ENCODE peak calls at places on chromosomes 5 and 9, in six cellular contexts. R is IMR-90, J is fibroblast of the aortic adventitia, E is GM12865, H is BE2C, P is bronchial epithelial cell. N is an unnamed sample.

GRCh38 chr5:115548683-115549082 is 4.1 kb upstream of the FEM1C start:
- DNase-seq in R (no peak), J (no peak), E (no peak), H (no peak), P (no peak), N (no peak)

GRCh38 chr9:14533867-14534650 is 159.2 kb downstream of the ZDHHC21 start:
- DNase-seq in R (no peak), J (no peak), E (no peak), H (no peak), P (no peak), N (no peak)

GRCh38 chr5:172801184-172801671 is 30.2 kb upstream of the DUSP1 start:
- DNase-seq in R (peak), J (peak), E (no peak), H (no peak), P (peak), N (no peak)

GRCh38 chr9:5402217-5402616 is 35.5 kb downstream of the PLGRKT start:
- DNase-seq in R (no peak), J (no peak), E (no peak), H (no peak), P (no peak), N (no peak)

GRCh38 chr9:125262217-125262991 is 778 bp downstream of the GAPVD1 start:
- DNase-seq in R (no peak), J (no peak), E (peak), H (peak), P (no peak), N (no peak)

GRCh38 chr9:105835721-105836120 is 141.4 kb downstream of the TMEM38B start:
- DNase-seq in R (peak), J (no peak), E (no peak), H (peak), P (no peak), N (no peak)

GRCh38 chr9:14345586-14346237 is 31.8 kb upstream of the NFIB start:
- DNase-seq in R (no peak), J (no peak), E (no peak), H (no peak), P (no peak), N (no peak)

GRCh38 chr9:100292414-100292813 is 60.3 kb downstream of the TEX10 start:
- DNase-seq in R (no peak), J (no peak), E (no peak), H (no peak), P (no peak), N (no peak)

GRCh38 chr5:20572560-20572959 is 584.6 kb upstream of the CDH18 start:
- DNase-seq in R (peak), J (peak), E (no peak), H (no peak), P (peak), N (no peak)

GRCh38 chr9:83473488-83473971 is 64.7 kb downstream of the FRMD3 start:
- DNase-seq in R (no peak), J (peak), E (peak), H (no peak), P (no peak), N (no peak)

GRCh38 chr5:68884144-68884754 is 209.6 kb upstream of the SLC30A5 start:
- DNase-seq in R (no peak), J (no peak), E (no peak), H (no peak), P (no peak), N (no peak)

GRCh38 chr5:34858798-34859197 is 19.8 kb downstream of the TTC23L start:
- DNase-seq in R (no peak), J (peak), E (no peak), H (no peak), P (no peak), N (no peak)

GRCh38 chr9:112925058-112925641 is 34.5 kb upstream of the SLC46A2 start:
- DNase-seq in R (peak), J (peak), E (peak), H (peak), P (peak), N (no peak)

GRCh38 chr5:124700333-124700732 is 46.1 kb downstream of the ZNF608 start:
- DNase-seq in R (no peak), J (no peak), E (no peak), H (no peak), P (no peak), N (no peak)

GRCh38 chr5:74240783-74241750 is 399.5 kb downstream of the ENC1 start:
- DNase-seq in R (no peak), J (peak), E (peak), H (no peak), P (peak), N (peak)

GRCh38 chr9:6605202-6605601 is 40.3 kb downstream of the GLDC start:
- DNase-seq in R (no peak), J (no peak), E (peak), H (no peak), P (no peak), N (no peak)

GRCh38 chr9:25917593-25918426 is 239.6 kb upstream of the TUSC1 start:
- DNase-seq in R (no peak), J (peak), E (no peak), H (no peak), P (peak), N (no peak)

GRCh38 chr9:97556721-97557605 is 55.5 kb downstream of the TMOD1 start:
- DNase-seq in R (no peak), J (no peak), E (no peak), H (no peak), P (no peak), N (peak)

GRCh38 chr5:82259172-82259800 is 18.9 kb downstream of the RPS23 start:
- DNase-seq in R (peak), J (peak), E (no peak), H (no peak), P (peak), N (no peak)

GRCh38 chr5:160092519-160092918 is 26.7 kb downstream of the PWWP2A start:
- DNase-seq in R (no peak), J (no peak), E (no peak), H (no peak), P (no peak), N (no peak)

GRCh38 chr5:98248949-98249348 is 524.5 kb upstream of the RGMB start:
- DNase-seq in R (peak), J (peak), E (no peak), H (no peak), P (peak), N (no peak)

GRCh38 chr5:123367739-123368138 is 55.5 kb downstream of the CEP120 start:
- DNase-seq in R (peak), J (peak), E (peak), H (no peak), P (peak), N (no peak)

GRCh38 chr5:119426059-119426458 is 26.2 kb upstream of the HSD17B4 start:
- DNase-seq in R (no peak), J (no peak), E (no peak), H (no peak), P (no peak), N (no peak)

GRCh38 chr5:170576602-170577584 is 73.1 kb downstream of the KCNIP1 start:
- DNase-seq in R (no peak), J (no peak), E (no peak), H (no peak), P (no peak), N (no peak)

GRCh38 chr9:77987880-77988525 is 43.6 kb downstream of the GNAQ start:
- DNase-seq in R (no peak), J (no peak), E (no peak), H (no peak), P (no peak), N (no peak)

GRCh38 chr5:58077966-58078365 is 381.9 kb downstream of the PLK2 start:
- DNase-seq in R (no peak), J (no peak), E (no peak), H (no peak), P (no peak), N (no peak)

GRCh38 chr9:114731701-114732100 is 49.7 kb upstream of the TEX48 start:
- DNase-seq in R (no peak), J (no peak), E (no peak), H (no peak), P (peak), N (no peak)

DNA sequence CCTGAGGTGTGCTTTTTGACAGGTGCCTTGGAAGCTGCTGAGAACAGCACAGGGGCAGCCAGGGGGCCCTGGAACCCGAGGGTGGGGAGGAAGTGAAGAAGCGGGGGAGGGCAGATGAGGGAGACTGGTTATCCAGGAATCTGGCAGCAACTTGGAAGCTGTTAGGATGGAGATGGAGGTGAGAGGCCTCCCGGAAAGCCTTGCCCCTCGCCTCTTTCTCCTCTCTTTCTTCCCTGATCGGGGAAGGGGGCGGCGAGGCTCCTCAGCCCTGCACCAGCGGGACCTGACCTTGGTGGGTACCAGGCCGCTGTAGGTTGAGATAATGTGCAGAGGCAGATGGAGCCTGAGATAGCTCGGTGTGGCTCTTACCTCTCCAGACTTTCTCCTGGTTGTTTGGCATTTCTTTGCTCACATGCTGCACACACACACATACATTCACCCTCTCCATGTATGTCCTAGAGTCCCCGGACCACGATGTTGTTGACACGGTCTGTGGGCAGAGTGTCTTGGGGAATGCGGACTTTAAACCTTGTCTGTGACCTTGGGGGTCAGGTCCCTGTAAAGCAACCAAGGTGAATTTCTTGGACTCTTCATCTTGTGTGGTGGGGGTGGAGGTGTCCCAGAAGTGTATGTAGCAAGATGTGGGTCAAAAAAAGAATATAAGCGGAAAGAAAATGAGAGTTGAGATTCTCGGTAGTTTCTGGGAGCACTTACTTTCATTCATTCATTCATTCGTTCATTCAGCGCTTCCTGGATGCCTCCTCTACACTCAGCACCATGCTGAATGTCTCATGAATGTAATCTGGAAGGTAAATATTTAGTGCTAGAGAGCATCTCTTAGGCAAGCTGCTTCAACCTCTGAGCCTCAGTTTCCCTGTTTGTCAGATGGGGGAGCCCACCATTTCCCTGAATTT is 1.6 kb downstream of the WWC1 start:
- DNase-seq in R (no peak), J (no peak), E (no peak), H (no peak), P (no peak), N (no peak)
- H3K4me3 ChIP-seq in R (peak), J (no peak), E (peak), H (no peak), P (peak), N (peak)

DNA sequence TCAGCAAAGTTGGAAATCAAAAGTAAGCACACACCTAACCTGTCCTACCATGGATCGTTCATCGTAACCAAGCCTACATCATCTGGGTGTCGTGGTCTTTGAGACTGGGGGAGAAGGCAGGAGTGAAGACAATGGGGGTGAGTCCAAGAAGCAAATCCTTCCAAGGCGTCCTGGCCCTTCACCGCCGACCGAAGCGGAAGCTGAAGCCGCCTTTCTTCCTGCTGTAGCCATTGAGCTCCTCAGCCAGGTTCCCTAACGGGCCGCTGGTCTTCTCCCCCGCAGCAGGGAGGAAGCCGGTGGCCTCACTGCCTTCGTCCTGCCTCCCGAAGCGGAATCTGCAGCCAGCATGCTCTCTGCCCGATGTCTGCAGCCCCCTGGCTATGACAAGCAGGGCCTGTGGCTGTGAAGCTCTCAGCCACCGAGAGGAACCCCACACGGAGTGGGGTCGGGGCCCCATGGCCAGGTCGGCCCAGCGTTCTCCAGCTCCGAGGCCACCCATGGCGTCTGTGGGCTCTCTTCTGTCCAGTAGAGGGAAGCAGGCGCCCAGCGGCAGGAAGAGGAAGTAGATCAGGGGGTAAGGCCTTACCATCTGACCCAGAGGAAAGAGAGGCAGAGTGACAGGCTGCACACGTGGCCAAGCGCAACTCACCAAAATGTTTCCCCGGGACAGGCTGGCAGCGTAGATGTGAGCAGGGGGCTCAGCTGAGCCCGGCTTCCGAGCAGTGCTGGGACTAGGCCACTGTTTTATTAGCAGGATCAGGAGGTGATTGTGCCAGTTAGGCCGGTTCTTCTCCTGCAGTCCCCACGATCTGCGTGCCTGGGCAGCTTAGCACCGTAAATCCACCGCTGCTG is 3.1 kb downstream of the QRFP start:
- DNase-seq in R (no peak), J (no peak), E (no peak), H (peak), P (no peak), N (peak)
- TF ChIP-seq CTCF in R (peak), J (no peak), E (no peak), H (peak), P (peak), N (peak)

GRCh38 chr9:35279946-35280345 is 118.1 kb downstream of the UNC13B start:
- DNase-seq in R (no peak), J (no peak), E (no peak), H (no peak), P (no peak), N (no peak)

GRCh38 chr9:35274988-35275387 is 113.2 kb downstream of the UNC13B start:
- DNase-seq in R (no peak), J (no peak), E (no peak), H (no peak), P (no peak), N (no peak)

GRCh38 chr9:35280394-35280793 is 118.6 kb downstream of the UNC13B start:
- DNase-seq in R (no peak), J (no peak), E (no peak), H (no peak), P (no peak), N (no peak)

GRCh38 chr9:35277171-35277520 is 115.3 kb downstream of the UNC13B start:
- DNase-seq in R (no peak), J (peak), E (no peak), H (no peak), P (no peak), N (no peak)

GRCh38 chr9:35277649-35278359 is 116.0 kb downstream of the UNC13B start:
- DNase-seq in R (peak), J (peak), E (no peak), H (no peak), P (peak), N (no peak)
- H3K4me3 ChIP-seq in R (no peak), J (peak), E (no peak), H (no peak), P (no peak), N (no peak)

DNA sequence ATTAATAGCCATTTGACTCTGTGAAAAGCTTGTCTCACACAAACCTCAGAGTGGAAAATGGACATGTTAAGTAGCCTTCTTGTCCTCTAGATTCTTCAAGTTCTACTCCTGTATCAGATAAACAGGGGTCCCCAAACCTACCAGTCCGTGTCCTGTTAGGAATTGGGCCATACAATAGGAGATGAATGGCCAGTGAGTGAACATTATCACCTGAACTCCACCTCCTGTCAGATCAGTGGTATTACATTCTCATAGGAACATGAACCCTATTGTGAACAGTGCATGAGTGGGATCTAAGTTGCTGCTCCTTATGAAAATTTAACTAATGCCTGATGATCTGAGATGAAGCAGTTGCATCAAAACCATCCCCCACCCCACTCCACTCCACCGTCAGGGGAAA is 136.3 kb downstream of the TMEM232 start:
- DNase-seq in R (peak), J (peak), E (peak), H (no peak), P (peak), N (no peak)
- TF ChIP-seq CTCF in R (peak), J (peak), E (peak), H (peak), P (peak), N (peak)

DNA sequence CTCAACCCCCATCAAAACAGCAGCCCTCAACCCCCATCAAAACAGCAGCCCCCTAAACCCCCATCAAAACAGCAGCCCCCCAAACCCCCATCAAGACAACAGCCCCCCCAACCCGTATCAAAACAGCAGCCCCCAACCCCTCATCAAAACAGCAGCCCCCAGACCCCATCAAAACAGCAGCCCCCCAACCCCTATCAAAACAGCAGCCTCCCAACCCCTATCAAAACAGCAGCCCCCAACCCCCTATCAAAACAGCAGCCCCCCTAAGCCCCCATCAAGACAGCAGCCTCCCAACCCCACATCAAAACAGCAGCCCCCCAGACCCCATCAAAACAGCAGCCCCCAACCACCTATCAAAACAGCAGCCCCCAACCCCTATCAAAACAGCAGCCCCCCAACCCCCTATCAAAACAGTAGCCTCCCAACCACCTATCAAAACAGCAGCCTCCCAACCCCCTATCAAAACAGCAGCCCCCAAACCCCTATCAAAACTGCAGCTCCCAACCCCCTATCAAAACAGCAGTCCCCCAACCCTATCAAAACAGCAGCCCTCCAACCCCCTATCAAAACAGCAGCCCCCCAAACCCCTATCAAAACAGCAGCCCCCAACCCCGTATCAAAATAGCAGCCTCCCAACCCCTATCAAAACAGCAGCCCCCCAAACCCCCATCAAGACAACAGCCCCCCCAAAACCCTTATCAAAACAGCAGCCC is 1.2 kb downstream of the TPPP start:
- DNase-seq in R (no peak), J (no peak), E (no peak), H (no peak), P (no peak), N (no peak)
- H3K4me3 ChIP-seq in R (no peak), J (no peak), E (no peak), H (peak), P (peak), N (peak)

GRCh38 chr5:169197343-169197742 is 103.6 kb downstream of the SLIT3 start:
- DNase-seq in R (no peak), J (peak), E (no peak), H (no peak), P (peak), N (peak)
- TF ChIP-seq CTCF in R (no peak), J (peak), E (no peak), H (peak), P (peak), N (peak)

GRCh38 chr9:81096667-81097066 is 592.7 kb downstream of the TLE1 start:
- DNase-seq in R (no peak), J (no peak), E (no peak), H (no peak), P (peak), N (no peak)

GRCh38 chr9:81092057-81092456 is 597.3 kb downstream of the TLE1 start:
- DNase-seq in R (peak), J (no peak), E (no peak), H (no peak), P (no peak), N (no peak)

DNA sequence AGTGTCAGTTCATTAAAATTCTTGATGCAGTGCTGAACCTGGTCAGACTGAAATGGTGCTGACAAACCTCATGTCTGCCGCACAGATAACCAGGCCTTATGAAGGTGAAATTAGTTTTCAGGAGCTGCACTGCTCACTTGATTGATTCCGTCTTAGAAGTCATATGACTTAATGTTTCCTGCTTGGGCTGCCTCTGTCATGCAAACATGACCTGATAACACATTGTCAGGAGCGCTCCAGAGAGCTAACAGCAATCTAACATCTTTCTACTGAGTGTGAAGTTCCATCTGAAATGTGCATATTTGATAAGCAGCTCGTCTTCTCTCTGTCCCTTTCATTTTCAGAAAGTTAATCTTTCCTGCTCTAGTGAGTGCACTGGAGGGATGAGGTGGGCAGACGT is 592.2 kb downstream of the TLE1 start:
- DNase-seq in R (no peak), J (no peak), E (no peak), H (no peak), P (no peak), N (no peak)
- H3K4me3 ChIP-seq in R (no peak), J (no peak), E (no peak), H (no peak), P (no peak), N (no peak)

GRCh38 chr5:44862808-44863207 is 54.1 kb downstream of the MRPS30 start:
- DNase-seq in R (peak), J (peak), E (peak), H (no peak), P (peak), N (no peak)
- TF ChIP-seq CTCF in R (peak), J (peak), E (peak), H (peak), P (peak), N (peak)

N was measured in LNCaP clone FGC.